ENCODE peak calls at places on chromosomes 16 and 17, in ten cellular contexts. G is fibroblast of lung, X is left ventricle myocardium inferior, S is tibial artery, Z is prostate gland, W is right lobe of liver, Q is cardiac muscle cell, L is GM12878, A is transverse colon, H is esophagus squamous epithelium. I is an unnamed sample. For H3K4me1, the result is how much of the 10 kb centered on the place peaks cover.

GRCh38 chr17:49881054-49881402 is 33.2 kb upstream of the TAC4 start:
- DNase-seq in G (no peak), X (no peak), S (no peak), Z (no peak), W (no peak), Q (no peak), L (no peak), A (no peak), H (no peak), I (no peak)

GRCh38 chr17:49490271-49490670 is 4.8 kb upstream of the NGFR start:
- DNase-seq in G (no peak), X (no peak), S (no peak), Z (no peak), W (no peak), Q (no peak), L (no peak), A (no peak), H (no peak), I (no peak)

GRCh38 chr17:5437721-5438317 is 1.1 kb downstream of the C1QBP start:
- DNase-seq in G (no peak), X (no peak), S (no peak), Z (no peak), W (no peak), Q (no peak), L (no peak), A (no peak), H (no peak), I (no peak)

GRCh38 chr17:76791053-76791980 is 53.4 kb downstream of the MFSD11 start:
- DNase-seq in G (peak), X (no peak), S (no peak), Z (no peak), W (no peak), Q (no peak), L (peak), A (peak), H (no peak), I (no peak)

GRCh38 chr17:74569392-74570003 is 2.2 kb upstream of the CD300H start:
- DNase-seq in G (peak), X (no peak), S (peak), Z (no peak), W (no peak), Q (no peak), L (no peak), A (peak), H (peak), I (peak)

GRCh38 chr16:31402687-31403086 is 9.6 kb downstream of the ITGAD start:
- DNase-seq in G (no peak), X (no peak), S (no peak), Z (no peak), W (no peak), Q (no peak), L (no peak), A (no peak), H (no peak), I (no peak)

GRCh38 chr17:83100853-83101391 is 21.5 kb downstream of the METRNL start:
- DNase-seq in G (no peak), X (no peak), S (no peak), Z (no peak), W (no peak), Q (no peak), L (no peak), A (peak), H (no peak), I (no peak)

GRCh38 chr17:8859029-8859803 is 8.3 kb downstream of the PIK3R6 start:
- DNase-seq in G (no peak), X (no peak), S (peak), Z (no peak), W (no peak), Q (no peak), L (no peak), A (no peak), H (no peak), I (no peak)

GRCh38 chr16:14370736-14371234 is 259.3 kb downstream of the PARN start:
- DNase-seq in G (no peak), X (no peak), S (no peak), Z (no peak), W (no peak), Q (no peak), L (no peak), A (no peak), H (no peak), I (no peak)

GRCh38 chr17:45316271-45317112 is at the start of gene MAP3K14:
- DNase-seq in G (peak), X (peak), S (peak), Z (peak), W (peak), Q (peak), L (no peak), A (peak), H (no peak), I (peak)

GRCh38 chr17:34633351-34633750 is 54.0 kb downstream of the TMEM132E start:
- DNase-seq in G (no peak), X (no peak), S (no peak), Z (no peak), W (peak), Q (no peak), L (no peak), A (no peak), H (no peak), I (no peak)

GRCh38 chr17:77824780-77825280 is 133.7 kb upstream of the TNRC6C start:
- DNase-seq in G (no peak), X (no peak), S (peak), Z (no peak), W (no peak), Q (no peak), L (no peak), A (no peak), H (no peak), I (no peak)

GRCh38 chr16:57757326-57757786 is 21.8 kb downstream of the KATNB1 start:
- DNase-seq in G (peak), X (peak), S (peak), Z (peak), W (peak), Q (peak), L (no peak), A (peak), H (no peak), I (peak)

GRCh38 chr16:52953215-52953614 is 99.5 kb downstream of the CHD9NB start:
- DNase-seq in G (no peak), X (no peak), S (no peak), Z (no peak), W (no peak), Q (no peak), L (no peak), A (peak), H (no peak), I (no peak)

GRCh38 chr17:46144246-46144645 is 49.0 kb downstream of the KANSL1 start:
- DNase-seq in G (peak), X (no peak), S (no peak), Z (no peak), W (no peak), Q (no peak), L (no peak), A (no peak), H (no peak), I (no peak)

GRCh38 chr17:9924735-9925191 is 19.7 kb upstream of the RCVRN start:
- DNase-seq in G (peak), X (peak), S (no peak), Z (peak), W (no peak), Q (peak), L (peak), A (no peak), H (no peak), I (no peak)

GRCh38 chr17:56148333-56148732 is 4.9 kb upstream of the ANKFN1 start:
- DNase-seq in G (no peak), X (no peak), S (no peak), Z (no peak), W (no peak), Q (no peak), L (no peak), A (no peak), H (no peak), I (no peak)

GRCh38 chr16:54805648-54806047 is 125.0 kb upstream of the IRX5 start:
- DNase-seq in G (no peak), X (no peak), S (no peak), Z (no peak), W (no peak), Q (no peak), L (no peak), A (no peak), H (no peak), I (no peak)

GRCh38 chr17:50908860-50909764 is 43.0 kb upstream of the TOB1 start:
- DNase-seq in G (no peak), X (peak), S (no peak), Z (peak), W (peak), Q (peak), L (no peak), A (no peak), H (no peak), I (no peak)

GRCh38 chr17:66814570-66814969 is 20.3 kb upstream of the CACNG5 start:
- DNase-seq in G (no peak), X (no peak), S (no peak), Z (no peak), W (no peak), Q (no peak), L (no peak), A (no peak), H (no peak), I (no peak)

GRCh38 chr17:64938925-64939474 is 19.7 kb upstream of the LRRC37A3 start:
- DNase-seq in G (no peak), X (peak), S (no peak), Z (no peak), W (peak), Q (peak), L (no peak), A (peak), H (no peak), I (no peak)

GRCh38 chr17:78338860-78339259 is 21.0 kb downstream of the SOCS3 start:
- DNase-seq in G (no peak), X (no peak), S (no peak), Z (no peak), W (no peak), Q (no peak), L (no peak), A (peak), H (no peak), I (no peak)

GRCh38 chr16:24839347-24839972 is 6.3 kb upstream of the SLC5A11 start:
- DNase-seq in G (no peak), X (no peak), S (no peak), Z (no peak), W (no peak), Q (no peak), L (no peak), A (no peak), H (no peak), I (no peak)

GRCh38 chr16:10579965-10580918 is at the start of gene EMP2:
- DNase-seq in G (peak), X (peak), S (peak), Z (peak), W (peak), Q (peak), L (no peak), A (peak), H (no peak), I (peak)

GRCh38 chr17:81115749-81116464 is 49.4 kb upstream of the PVALEF start:
- DNase-seq in G (no peak), X (peak), S (no peak), Z (no peak), W (no peak), Q (no peak), L (no peak), A (no peak), H (no peak), I (no peak)

GRCh38 chr16:8623634-8624033 is 2.1 kb downstream of the METTL22 start:
- DNase-seq in G (peak), X (no peak), S (no peak), Z (no peak), W (no peak), Q (no peak), L (no peak), A (no peak), H (no peak), I (no peak)

GRCh38 chr16:23324727-23325126 is 22.6 kb downstream of the SCNN1B start:
- DNase-seq in G (no peak), X (peak), S (no peak), Z (peak), W (no peak), Q (no peak), L (no peak), A (peak), H (no peak), I (no peak)

GRCh38 chr16:79698341-79698753 is 97.8 kb upstream of the MAF start:
- DNase-seq in G (peak), X (peak), S (no peak), Z (no peak), W (no peak), Q (no peak), L (no peak), A (no peak), H (no peak), I (peak)

GRCh38 chr17:2770129-2770528 is 20.7 kb upstream of the CCDC92B start:
- DNase-seq in G (no peak), X (no peak), S (no peak), Z (no peak), W (no peak), Q (no peak), L (no peak), A (no peak), H (no peak), I (no peak)

GRCh38 chr16:2835638-2836493 is 5.8 kb downstream of the ZG16B start:
- DNase-seq in G (peak), X (no peak), S (no peak), Z (peak), W (peak), Q (peak), L (no peak), A (peak), H (no peak), I (no peak)

GRCh38 chr17:41538565-41538991 is 10.5 kb upstream of the KRT19 start:
- DNase-seq in G (no peak), X (no peak), S (no peak), Z (no peak), W (no peak), Q (no peak), L (no peak), A (no peak), H (no peak), I (no peak)

GRCh38 chr17:58337600-58338453 is 9.2 kb upstream of the TSPOAP1 start:
- DNase-seq in G (peak), X (peak), S (peak), Z (peak), W (peak), Q (peak), L (peak), A (peak), H (peak), I (peak)

GRCh38 chr17:65047939-65048338 is 8.6 kb downstream of the GNA13 start:
- DNase-seq in G (no peak), X (no peak), S (no peak), Z (no peak), W (no peak), Q (no peak), L (no peak), A (no peak), H (no peak), I (no peak)

GRCh38 chr17:83079340-83079747 is at the start of gene METRNL:
- DNase-seq in G (peak), X (peak), S (peak), Z (peak), W (peak), Q (peak), L (no peak), A (peak), H (no peak), I (no peak)

GRCh38 chr17:43578699-43579569 is 32.8 kb upstream of the ETV4 start:
- DNase-seq in G (peak), X (no peak), S (no peak), Z (no peak), W (no peak), Q (no peak), L (peak), A (no peak), H (no peak), I (no peak)
- H3K4me1 ChIP-seq in G (under half), X (half or more), S (under half), Z (under half), W (under half), Q (under half), L (under half), A (under half), H (under half), I (under half)

GRCh38 chr17:4156750-4157381 is 13.9 kb downstream of the CYB5D2 start:
- DNase-seq in G (no peak), X (no peak), S (no peak), Z (no peak), W (no peak), Q (no peak), L (no peak), A (no peak), H (no peak), I (no peak)
- TF ChIP-seq CTCF in G (no peak), X (peak), S (no peak), Z (no peak), W (no peak), Q (no peak), L (peak), A (no peak), H (no peak), I (no peak)

DNA sequence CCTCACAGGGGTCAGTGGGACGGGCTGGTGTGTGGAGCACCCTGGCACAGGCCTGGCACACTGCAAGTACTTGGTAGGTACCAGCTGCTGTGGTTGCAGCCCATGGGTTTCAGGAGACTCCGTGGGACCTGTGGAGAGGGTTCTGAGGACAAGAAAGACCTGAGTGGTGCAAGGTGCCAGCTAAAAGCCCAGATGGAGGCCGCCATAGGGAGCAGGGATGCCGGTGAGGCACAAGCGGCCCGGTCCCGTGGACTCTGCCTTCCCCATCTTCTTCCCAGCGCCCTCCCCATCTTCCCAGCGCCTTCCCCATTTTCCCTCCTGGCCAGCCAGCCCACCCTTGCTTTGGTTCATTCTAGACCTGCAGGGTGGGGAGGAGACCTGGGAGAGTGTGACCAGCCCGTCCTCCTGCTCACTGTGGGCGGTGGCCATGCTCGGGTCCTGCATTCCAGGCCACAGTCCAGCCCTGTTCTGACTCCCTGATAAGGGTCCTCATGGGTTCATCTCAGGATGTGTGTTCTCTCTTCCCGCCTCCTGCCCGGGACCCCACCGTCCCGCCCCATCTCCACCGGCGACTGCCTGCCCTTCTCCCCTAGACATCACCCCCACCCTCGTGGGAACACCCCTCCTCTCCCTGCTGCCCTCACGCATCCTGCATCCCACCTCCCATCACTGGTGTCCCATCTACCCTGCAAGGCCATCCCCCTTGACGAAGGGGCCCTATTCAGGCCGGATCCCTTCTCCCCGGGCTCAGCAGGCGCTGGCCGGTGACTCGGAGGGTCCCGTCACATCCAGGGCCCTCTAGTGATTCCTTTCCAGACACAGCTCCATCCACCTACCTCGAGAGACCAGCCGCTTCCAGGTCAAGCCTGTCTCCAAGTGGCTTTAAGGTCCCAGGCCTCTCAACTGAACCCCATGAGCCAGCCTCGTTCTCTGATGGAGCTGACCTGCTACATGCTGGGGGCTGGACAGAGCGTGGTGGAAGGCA is 3.4 kb downstream of the ZNF469 start:
- DNase-seq in G (no peak), X (peak), S (no peak), Z (no peak), W (peak), Q (no peak), L (no peak), A (no peak), H (no peak), I (no peak)
- H3K4me1 ChIP-seq in G (under half), X (under half), S (under half), Z (under half), W (under half), Q (under half), L (under half), A (under half), H (under half), I (under half)

GRCh38 chr16:29820730-29821662 is 734 bp downstream of the MVP start:
- DNase-seq in G (no peak), X (no peak), S (peak), Z (peak), W (peak), Q (no peak), L (peak), A (peak), H (no peak), I (no peak)

GRCh38 chr16:29821663-29822115 is 1.4 kb downstream of the MVP start:
- DNase-seq in G (peak), X (no peak), S (no peak), Z (no peak), W (no peak), Q (no peak), L (no peak), A (peak), H (no peak), I (no peak)

GRCh38 chr16:29820271-29820701 is at the start of gene MVP:
- DNase-seq in G (peak), X (peak), S (peak), Z (peak), W (peak), Q (no peak), L (no peak), A (peak), H (no peak), I (peak)

GRCh38 chr16:29818082-29818481 is 2.1 kb downstream of the PAGR1 start:
- DNase-seq in G (no peak), X (no peak), S (no peak), Z (no peak), W (no peak), Q (no peak), L (no peak), A (no peak), H (no peak), I (no peak)

GRCh38 chr16:29819506-29819905 is 756 bp upstream of the MVP start:
- DNase-seq in G (no peak), X (no peak), S (no peak), Z (no peak), W (no peak), Q (no peak), L (no peak), A (peak), H (no peak), I (no peak)
- TF ChIP-seq CTCF in G (no peak), X (no peak), S (no peak), Z (no peak), W (no peak), Q (no peak), L (no peak), A (peak), H (peak), I (no peak)

GRCh38 chr17:79950711-79951110 is 85.0 kb downstream of the TBC1D16 start:
- DNase-seq in G (no peak), X (no peak), S (peak), Z (no peak), W (peak), Q (no peak), L (no peak), A (no peak), H (no peak), I (no peak)

GRCh38 chr17:79950306-79950705 is 85.4 kb downstream of the TBC1D16 start:
- DNase-seq in G (no peak), X (peak), S (peak), Z (no peak), W (peak), Q (no peak), L (no peak), A (no peak), H (no peak), I (no peak)

GRCh38 chr17:79952265-79952877 is 83.3 kb downstream of the TBC1D16 start:
- DNase-seq in G (no peak), X (peak), S (peak), Z (no peak), W (peak), Q (no peak), L (no peak), A (no peak), H (no peak), I (no peak)

GRCh38 chr17:79952915-79953314 is 82.8 kb downstream of the TBC1D16 start:
- DNase-seq in G (no peak), X (peak), S (peak), Z (no peak), W (peak), Q (no peak), L (no peak), A (no peak), H (no peak), I (no peak)

DNA sequence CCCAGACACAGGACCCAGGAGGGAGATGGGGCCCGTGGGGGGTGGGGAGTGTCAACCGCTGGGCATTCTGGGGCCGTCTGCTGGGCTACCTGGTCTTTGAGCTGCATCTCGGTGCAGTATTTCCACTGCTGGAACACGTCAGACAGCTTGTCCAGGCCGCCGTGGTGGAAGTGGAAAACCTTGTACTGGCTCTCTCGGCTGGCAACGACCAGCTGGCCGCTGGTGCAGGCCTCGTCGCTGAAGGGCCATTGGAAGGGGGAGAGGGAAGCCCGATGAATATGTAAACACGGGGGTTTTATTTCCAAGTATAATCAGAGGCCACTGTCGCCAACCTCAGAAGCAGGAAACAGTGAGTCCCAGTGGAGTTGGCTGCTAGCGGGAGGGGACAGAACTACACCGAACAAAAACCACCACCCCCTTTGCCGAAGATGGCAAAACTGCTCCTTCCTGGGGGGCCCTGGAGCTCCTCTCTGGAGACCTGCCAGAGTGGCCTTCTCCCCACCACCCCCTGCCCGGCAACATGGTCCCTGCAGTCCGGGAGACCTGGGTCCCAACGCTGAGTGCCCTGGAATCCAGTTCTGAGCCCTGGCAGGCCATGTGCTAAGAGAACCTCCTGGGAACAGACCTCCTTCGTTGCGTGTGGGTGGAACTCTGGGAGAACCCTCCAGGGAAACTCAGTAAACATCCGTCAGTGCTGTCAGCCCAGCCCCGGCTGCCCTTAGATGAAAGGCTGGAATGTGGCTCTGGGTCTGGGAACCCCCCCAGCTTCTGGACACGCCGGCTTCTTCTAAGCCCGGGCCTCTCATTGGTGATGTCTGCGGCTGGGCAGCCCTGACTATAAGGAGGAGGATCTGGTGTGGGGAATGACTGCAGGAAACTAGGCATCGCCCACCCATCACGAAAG is 84.1 kb downstream of the TBC1D16 start:
- DNase-seq in G (peak), X (peak), S (peak), Z (peak), W (peak), Q (peak), L (no peak), A (no peak), H (no peak), I (no peak)
- H3K4me1 ChIP-seq in G (under half), X (under half), S (under half), Z (under half), W (under half), Q (under half), L (under half), A (under half), H (under half), I (under half)

I was measured in right atrium auricular region.